ENCODE peak calls at places on chromosomes 11 and 22, in seven cellular contexts. W is HepG2, X is HCT116, M is SK-N-SH, K is GM12878, Q is K562, S is H1. A is an unnamed sample.

GRCh38 chr11:125036933-125037332 is 26.2 kb upstream of the SLC37A2 start:
- DNase-seq in K (no peak), W (no peak), Q (no peak), S (no peak), X (no peak), M (no peak), A (no peak)

GRCh38 chr11:86176165-86176884 is 68.2 kb upstream of the EED start:
- DNase-seq in Q (peak), X (no peak), M (no peak), W (peak), K (no peak), S (no peak), A (no peak)

GRCh38 chr11:100923555-100923954 is 206.1 kb downstream of the PGR start:
- DNase-seq in M (no peak), K (no peak), X (no peak), W (no peak), Q (no peak), S (no peak), A (no peak)

GRCh38 chr11:82756765-82757650 is 23.3 kb upstream of the FAM181B start:
- DNase-seq in S (no peak), Q (no peak), X (no peak), W (no peak), K (no peak), M (no peak), A (no peak)

GRCh38 chr11:62236187-62236586 is 5.9 kb upstream of the SCGB1D2 start:
- DNase-seq in M (no peak), X (no peak), W (no peak), Q (no peak), S (no peak), K (no peak), A (peak)

GRCh38 chr11:68751331-68751856 is at the start of gene TESMIN:
- DNase-seq in M (peak), X (peak), W (peak), Q (peak), K (peak), S (peak), A (peak)

GRCh38 chr22:45239378-45240136 is 1.1 kb downstream of the KIAA0930 start:
- DNase-seq in S (no peak), Q (no peak), W (no peak), M (peak), K (no peak), X (no peak), A (no peak)

GRCh38 chr11:60985991-60986915 is 14.8 kb downstream of the CD6 start:
- DNase-seq in S (no peak), Q (no peak), X (no peak), W (no peak), M (no peak), K (no peak), A (no peak)

GRCh38 chr11:130516868-130517505 is 68.5 kb downstream of the ADAMTS15 start:
- DNase-seq in Q (no peak), M (no peak), K (no peak), W (no peak), S (no peak), X (no peak), A (no peak)

GRCh38 chr22:22940961-22941605 is 53.5 kb downstream of the IGLL5 start:
- DNase-seq in X (no peak), W (no peak), Q (no peak), S (no peak), K (no peak), M (no peak), A (no peak)

GRCh38 chr11:2921261-2921660 is 8.0 kb downstream of the PHLDA2 start:
- DNase-seq in X (no peak), Q (no peak), K (no peak), M (no peak), W (no peak), S (no peak), A (no peak)

GRCh38 chr22:30444632-30445437 is 19.3 kb downstream of the MTFP1 start:
- DNase-seq in X (peak), S (peak), K (no peak), W (peak), Q (peak), M (peak), A (peak)

GRCh38 chr22:25700996-25701815 is 40.8 kb upstream of the MYO18B start:
- DNase-seq in M (peak), W (no peak), S (no peak), Q (no peak), K (no peak), X (no peak), A (no peak)

GRCh38 chr22:37218771-37219411 is 6.6 kb upstream of the SSTR3 start:
- DNase-seq in X (no peak), S (no peak), K (peak), Q (no peak), M (no peak), W (no peak), A (no peak)

GRCh38 chr22:49935561-49935960 is 17.1 kb downstream of the CRELD2 start:
- DNase-seq in M (peak), Q (peak), W (no peak), X (no peak), K (no peak), S (no peak), A (no peak)

GRCh38 chr11:71370895-71371673 is 77.1 kb downstream of the DHCR7 start:
- DNase-seq in W (no peak), Q (no peak), M (no peak), X (no peak), K (no peak), S (no peak), A (no peak)

GRCh38 chr11:60897496-60897895 is 8.9 kb downstream of the PRPF19 start:
- DNase-seq in S (no peak), X (no peak), Q (no peak), M (no peak), W (no peak), K (no peak), A (no peak)

GRCh38 chr22:44787832-44788231 is 35.5 kb downstream of the ARHGAP8 start:
- DNase-seq in W (no peak), X (no peak), M (no peak), K (no peak), S (no peak), Q (no peak), A (no peak)

GRCh38 chr11:21110378-21110777 is 441.0 kb downstream of the NELL1 start:
- DNase-seq in M (no peak), K (no peak), X (no peak), Q (no peak), W (no peak), S (no peak), A (no peak)

GRCh38 chr11:21104641-21105040 is 435.3 kb downstream of the NELL1 start:
- DNase-seq in W (no peak), X (no peak), S (no peak), M (no peak), Q (no peak), K (no peak), A (no peak)

GRCh38 chr11:21105196-21105917 is 436.0 kb downstream of the NELL1 start:
- DNase-seq in W (no peak), K (no peak), M (no peak), X (no peak), Q (no peak), S (no peak), A (no peak)
- TF ChIP-seq JUND in W (no peak), K (no peak), M (no peak), X (no peak), Q (no peak), S (no peak), A (no peak)

GRCh38 chr22:47034905-47035419 is 272.5 kb downstream of the TBC1D22A start:
- DNase-seq in M (peak), X (no peak), K (no peak), S (no peak), Q (no peak), W (no peak), A (no peak)

GRCh38 chr22:47032091-47032943 is 269.9 kb downstream of the TBC1D22A start:
- DNase-seq in X (no peak), S (no peak), W (no peak), M (no peak), K (no peak), Q (no peak), A (no peak)

GRCh38 chr22:47034076-47034808 is 271.8 kb downstream of the TBC1D22A start:
- DNase-seq in M (no peak), Q (no peak), W (no peak), K (no peak), S (no peak), X (no peak), A (no peak)

GRCh38 chr22:47032956-47033647 is 270.7 kb downstream of the TBC1D22A start:
- DNase-seq in M (no peak), K (no peak), S (no peak), W (no peak), Q (no peak), X (no peak), A (no peak)

DNA sequence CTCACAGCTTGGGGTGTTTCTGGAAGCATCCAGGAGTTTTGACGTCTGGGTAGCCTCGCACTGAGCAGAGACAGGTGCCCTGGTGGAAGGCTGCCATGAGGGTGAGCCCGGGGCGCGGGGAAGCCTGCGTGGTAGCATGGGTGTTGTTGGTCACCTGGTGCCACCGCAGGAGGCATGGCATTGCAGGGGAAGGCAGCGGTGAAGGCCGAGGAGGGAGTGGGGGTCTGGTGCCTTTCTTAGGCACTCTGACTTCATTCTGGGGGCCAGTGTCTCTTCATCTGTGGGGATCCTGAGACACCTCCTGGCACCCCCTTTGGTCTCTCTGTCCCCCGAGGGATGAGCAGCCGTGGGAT is 271.2 kb downstream of the TBC1D22A start:
- DNase-seq in S (no peak), X (no peak), M (no peak), Q (no peak), K (no peak), W (no peak), A (no peak)
- TF ChIP-seq JUND in S (no peak), X (no peak), M (no peak), Q (no peak), K (no peak), W (no peak), A (no peak)

DNA sequence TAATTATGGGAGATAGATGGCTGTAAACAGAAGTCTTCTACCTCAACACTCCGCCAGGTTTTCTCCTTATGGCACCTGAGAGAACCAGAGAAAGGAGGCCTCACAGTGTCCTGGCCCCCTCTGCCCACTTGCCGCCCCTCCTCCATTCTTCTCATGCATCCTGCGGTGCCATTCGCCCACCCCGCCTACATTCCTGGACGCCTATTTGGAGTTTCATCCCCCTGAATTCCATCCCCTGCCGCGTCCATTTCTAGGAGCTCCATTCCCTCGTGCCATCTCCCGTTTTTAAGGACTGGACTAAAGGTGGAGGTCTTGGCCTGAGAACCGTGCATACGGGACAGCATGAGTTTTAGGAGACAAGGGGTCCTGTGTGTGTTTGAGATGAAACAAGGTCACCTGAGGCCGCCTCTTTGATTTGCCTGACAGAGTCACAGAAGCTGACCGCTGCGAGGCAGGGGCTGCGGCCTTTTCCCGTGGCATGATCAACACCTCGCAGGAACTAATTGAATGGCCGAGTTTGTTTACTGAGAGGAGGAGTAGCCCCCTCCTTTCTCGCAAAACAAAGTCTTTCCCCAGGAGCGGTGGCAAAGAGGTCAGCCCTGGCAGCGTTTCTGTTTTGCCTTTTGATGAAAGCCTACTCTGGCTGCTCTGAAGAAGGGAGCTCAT is 246.2 kb downstream of the ST3GAL4 start:
- DNase-seq in M (no peak), Q (no peak), S (no peak), X (no peak), K (no peak), W (peak), A (no peak)
- TF ChIP-seq JUND in M (no peak), Q (no peak), S (no peak), X (no peak), K (no peak), W (no peak), A (no peak)

GRCh38 chr11:6615046-6615445 is 3.0 kb upstream of the TAF10 start:
- DNase-seq in S (no peak), W (no peak), Q (no peak), K (no peak), M (no peak), X (no peak), A (no peak)
- TF ChIP-seq JUND in S (no peak), W (no peak), Q (no peak), K (no peak), M (no peak), X (no peak), A (no peak)

GRCh38 chr22:31449521-31449920 is 40.1 kb downstream of the EIF4ENIF1 start:
- DNase-seq in S (no peak), W (no peak), M (no peak), K (no peak), Q (no peak), X (no peak), A (no peak)
- TF ChIP-seq JUND in S (no peak), W (no peak), M (no peak), K (no peak), Q (no peak), X (no peak), A (no peak)

GRCh38 chr11:65422104-65422632 is 430 bp upstream of the NEAT1 start:
- DNase-seq in S (peak), Q (peak), K (no peak), W (peak), X (peak), M (peak), A (peak)

GRCh38 chr11:65425105-65425970 is 2.7 kb downstream of the NEAT1 start:
- DNase-seq in M (no peak), K (no peak), X (peak), W (no peak), Q (peak), S (no peak), A (no peak)

GRCh38 chr11:65422633-65423515 is at the start of gene NEAT1:
- DNase-seq in Q (peak), M (peak), K (no peak), X (peak), S (peak), W (peak), A (peak)

GRCh38 chr11:65424200-65425104 is 1.9 kb downstream of the NEAT1 start:
- DNase-seq in K (no peak), M (no peak), W (no peak), Q (no peak), X (no peak), S (no peak), A (no peak)

DNA sequence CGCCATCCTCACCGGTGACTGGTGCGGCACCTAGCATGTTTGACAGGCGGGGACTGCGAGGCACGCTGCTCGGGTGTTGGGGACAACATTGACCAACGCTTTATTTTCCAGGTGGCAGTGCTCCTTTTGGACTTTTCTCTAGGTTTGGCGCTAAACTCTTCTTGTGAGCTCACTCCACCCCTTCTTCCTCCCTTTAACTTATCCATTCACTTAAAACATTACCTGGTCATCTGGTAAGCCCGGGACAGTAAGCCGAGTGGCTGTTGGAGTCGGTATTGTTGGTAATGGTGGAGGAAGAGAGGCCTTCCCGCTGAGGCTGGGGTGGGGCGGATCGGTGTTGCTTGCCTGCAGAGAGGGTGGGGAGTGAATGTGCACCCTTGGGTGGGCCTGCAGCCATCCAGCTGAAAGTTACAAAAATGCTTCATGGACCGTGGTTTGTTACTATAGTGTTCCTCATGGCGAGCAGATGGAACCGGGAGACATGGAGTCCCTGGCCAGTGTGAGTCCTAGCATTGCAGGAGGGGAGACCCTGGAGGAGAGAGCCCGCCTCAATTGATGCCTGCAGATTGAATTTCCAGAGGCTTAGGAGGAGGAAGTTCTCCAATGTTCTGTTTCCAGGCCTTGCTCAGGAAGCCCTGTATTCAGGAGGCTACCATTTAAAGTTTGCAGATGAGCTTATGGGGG is 1.1 kb downstream of the NEAT1 start:
- DNase-seq in M (peak), Q (no peak), X (no peak), K (no peak), W (no peak), S (no peak), A (no peak)
- TF ChIP-seq JUND in M (no peak), Q (no peak), X (no peak), K (no peak), W (no peak), S (no peak), A (no peak)

DNA sequence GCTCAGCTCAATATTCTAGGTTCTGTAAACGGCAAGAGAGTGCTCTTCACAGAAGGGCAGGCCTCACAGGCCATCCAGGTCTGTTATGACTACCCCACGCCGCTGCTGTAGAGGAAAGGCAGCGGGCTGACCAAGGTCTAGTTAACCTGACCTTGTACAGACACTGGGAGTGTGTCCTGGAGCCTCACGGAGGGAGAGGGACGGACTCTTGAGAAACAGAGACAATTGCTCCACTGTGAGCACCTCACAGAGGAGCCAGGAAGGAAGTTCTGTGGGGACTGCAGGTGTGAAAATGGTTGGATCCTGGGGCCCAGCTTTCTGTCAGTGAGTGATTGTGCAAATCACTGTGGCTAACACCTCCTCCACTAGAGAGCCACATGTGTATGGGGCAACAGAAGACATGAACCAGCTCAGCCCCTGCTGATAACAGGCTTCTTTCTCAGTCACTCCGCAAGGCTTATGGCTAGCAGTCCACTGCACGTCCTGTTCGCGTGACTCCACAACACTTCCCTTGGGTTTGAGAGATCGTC is 31.4 kb upstream of the YPEL1 start:
- DNase-seq in W (no peak), K (no peak), X (no peak), M (no peak), Q (no peak), S (no peak), A (no peak)
- TF ChIP-seq JUND in W (no peak), K (peak), X (no peak), M (no peak), Q (no peak), S (no peak), A (no peak)

DNA sequence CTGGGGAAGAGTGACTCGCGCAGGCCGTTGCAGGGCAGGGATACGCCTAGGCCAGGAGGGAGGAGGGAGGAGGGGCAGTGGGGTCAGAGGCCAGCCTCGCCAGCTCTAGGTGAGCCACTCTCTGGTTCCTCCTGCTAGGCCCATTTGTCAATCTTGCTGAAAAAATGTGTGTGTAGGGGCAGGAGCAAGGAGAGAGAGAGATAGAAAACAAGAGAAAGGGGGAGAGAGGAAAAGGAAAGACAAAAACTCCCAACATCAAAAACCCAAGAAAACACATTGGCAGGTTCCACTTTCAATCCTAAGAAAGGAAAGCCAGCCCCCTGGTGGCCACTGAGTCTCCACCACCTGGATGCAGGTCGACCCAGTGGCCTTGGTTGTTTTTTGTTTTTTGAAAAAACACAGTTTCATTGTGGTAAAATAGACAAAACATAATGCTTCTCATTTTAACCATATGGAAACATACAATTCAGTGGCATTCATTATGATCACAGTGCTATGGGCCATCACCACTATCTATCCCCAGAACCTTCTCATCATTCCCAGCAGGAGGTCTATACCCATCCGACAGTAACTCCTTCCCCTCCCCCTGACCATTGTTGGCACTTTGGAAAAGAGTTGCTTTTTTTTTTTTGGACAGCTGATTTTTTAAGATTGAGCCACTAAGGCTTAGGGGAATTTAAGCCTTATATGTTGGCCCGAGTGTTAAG is 10.9 kb downstream of the OMP start:
- DNase-seq in K (no peak), X (no peak), S (no peak), W (no peak), Q (peak), M (peak), A (peak)
- TF ChIP-seq JUND in K (no peak), X (no peak), S (no peak), W (no peak), Q (no peak), M (no peak), A (no peak)

A was measured in T47D.